ENCODE peak calls at places on chromosomes 4 and X, in ten cellular contexts. One of them, this sample, is unnamed.

GRCh38 chr4:74056858-74057562 is 18.5 kb upstream of the CXCL3 start:
- DNase-seq in Calu3: no peak
- DNase-seq in HCT116: peak
- DNase-seq in AG09319: peak
- DNase-seq in CD4-positive, alpha-beta T cell: no peak
- DNase-seq in cardiac muscle cell: peak
- DNase-seq in fibroblast of pulmonary artery: peak
- DNase-seq in transverse colon: no peak
- DNase-seq in endodermal cell: no peak
- DNase-seq in upper lobe of right lung: no peak
- DNase-seq in this sample: no peak

GRCh38 chr4:1597021-1597931 is 86.8 kb downstream of the FAM53A start:
- DNase-seq in AG09319: no peak
- DNase-seq in transverse colon: no peak
- DNase-seq in HCT116: no peak
- DNase-seq in fibroblast of pulmonary artery: no peak
- DNase-seq in Calu3: no peak
- DNase-seq in endodermal cell: no peak
- DNase-seq in upper lobe of right lung: peak
- DNase-seq in CD4-positive, alpha-beta T cell: no peak
- DNase-seq in cardiac muscle cell: no peak
- DNase-seq in this sample: no peak

GRCh38 chrX:151825927-151826471 is 86.7 kb upstream of the MAGEA4 start:
- DNase-seq in AG09319: peak
- DNase-seq in upper lobe of right lung: no peak
- DNase-seq in transverse colon: no peak
- DNase-seq in Calu3: no peak
- DNase-seq in fibroblast of pulmonary artery: peak
- DNase-seq in HCT116: no peak
- DNase-seq in endodermal cell: no peak
- DNase-seq in CD4-positive, alpha-beta T cell: no peak
- DNase-seq in cardiac muscle cell: peak
- DNase-seq in this sample: no peak

GRCh38 chr4:23333556-23333945 is 556.3 kb downstream of the PPARGC1A start:
- DNase-seq in HCT116: no peak
- DNase-seq in Calu3: no peak
- DNase-seq in cardiac muscle cell: peak
- DNase-seq in transverse colon: no peak
- DNase-seq in CD4-positive, alpha-beta T cell: no peak
- DNase-seq in fibroblast of pulmonary artery: peak
- DNase-seq in AG09319: no peak
- DNase-seq in upper lobe of right lung: no peak
- DNase-seq in endodermal cell: no peak
- DNase-seq in this sample: no peak

GRCh38 chr4:5158391-5158770 is 107.1 kb downstream of the STK32B start:
- DNase-seq in Calu3: no peak
- DNase-seq in endodermal cell: no peak
- DNase-seq in CD4-positive, alpha-beta T cell: no peak
- DNase-seq in cardiac muscle cell: no peak
- DNase-seq in HCT116: no peak
- DNase-seq in fibroblast of pulmonary artery: no peak
- DNase-seq in transverse colon: no peak
- DNase-seq in upper lobe of right lung: no peak
- DNase-seq in AG09319: no peak
- DNase-seq in this sample: no peak

GRCh38 chr4:978957-979701 is 5.8 kb upstream of the DGKQ start:
- DNase-seq in AG09319: no peak
- DNase-seq in cardiac muscle cell: peak
- DNase-seq in HCT116: no peak
- DNase-seq in upper lobe of right lung: no peak
- DNase-seq in transverse colon: no peak
- DNase-seq in Calu3: no peak
- DNase-seq in fibroblast of pulmonary artery: peak
- DNase-seq in endodermal cell: peak
- DNase-seq in CD4-positive, alpha-beta T cell: no peak
- DNase-seq in this sample: no peak

GRCh38 chrX:109635151-109635550 is 10.2 kb upstream of the KCNE5 start:
- DNase-seq in CD4-positive, alpha-beta T cell: no peak
- DNase-seq in endodermal cell: peak
- DNase-seq in fibroblast of pulmonary artery: peak
- DNase-seq in cardiac muscle cell: peak
- DNase-seq in Calu3: peak
- DNase-seq in AG09319: no peak
- DNase-seq in transverse colon: no peak
- DNase-seq in HCT116: no peak
- DNase-seq in upper lobe of right lung: no peak
- DNase-seq in this sample: no peak

GRCh38 chr4:176635372-176636261 is 157.1 kb downstream of the VEGFC start:
- DNase-seq in Calu3: no peak
- DNase-seq in transverse colon: no peak
- DNase-seq in HCT116: no peak
- DNase-seq in endodermal cell: no peak
- DNase-seq in AG09319: peak
- DNase-seq in CD4-positive, alpha-beta T cell: no peak
- DNase-seq in fibroblast of pulmonary artery: peak
- DNase-seq in upper lobe of right lung: no peak
- DNase-seq in cardiac muscle cell: peak
- DNase-seq in this sample: no peak

DNA sequence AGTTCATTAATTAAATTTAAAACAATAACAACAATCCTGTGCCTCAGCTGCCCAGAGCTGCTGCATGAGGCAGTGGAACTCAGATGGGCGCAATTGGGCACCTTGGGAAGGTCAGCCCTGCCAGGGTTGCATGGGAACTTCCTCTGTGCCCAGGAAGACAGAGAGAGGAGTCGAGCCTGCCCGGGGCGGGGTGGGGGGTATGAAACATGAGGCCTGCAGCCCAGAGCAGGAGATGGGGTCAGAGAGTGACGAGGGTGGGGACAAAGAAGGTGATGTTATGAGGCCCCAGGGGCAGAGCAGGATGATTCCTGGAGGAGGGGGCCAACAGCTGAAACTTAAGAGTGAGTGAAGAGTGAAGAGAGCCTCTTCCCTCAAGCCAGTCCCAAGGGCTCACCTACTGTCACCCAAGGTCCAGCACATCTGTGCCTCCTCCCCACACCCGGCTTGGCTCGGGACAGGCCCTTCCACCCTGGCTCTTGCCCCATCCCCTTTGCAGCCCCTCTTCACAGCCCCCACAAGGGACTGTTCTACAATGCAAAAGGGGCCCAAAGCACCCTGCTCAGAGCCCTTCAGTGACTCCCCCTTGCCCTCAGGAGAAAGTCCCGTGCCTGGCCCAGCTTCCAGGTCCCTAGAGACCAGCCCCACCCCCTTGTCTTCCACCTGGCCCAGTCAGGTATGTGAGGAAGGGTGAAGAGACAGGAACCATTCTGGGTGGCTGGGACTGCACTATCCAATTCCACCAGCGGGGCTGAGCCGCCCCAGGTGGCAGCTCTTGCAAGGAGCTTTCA is 31.4 kb downstream of the HMX1 start:
- DNase-seq in AG09319: no peak
- DNase-seq in fibroblast of pulmonary artery: no peak
- DNase-seq in CD4-positive, alpha-beta T cell: no peak
- DNase-seq in upper lobe of right lung: peak
- DNase-seq in HCT116: no peak
- DNase-seq in cardiac muscle cell: no peak
- DNase-seq in Calu3: no peak
- DNase-seq in transverse colon: peak
- DNase-seq in endodermal cell: peak
- DNase-seq in this sample: no peak
- TF ChIP-seq CTCF in AG09319: no peak
- TF ChIP-seq CTCF in fibroblast of pulmonary artery: no peak
- TF ChIP-seq CTCF in CD4-positive, alpha-beta T cell: no peak
- TF ChIP-seq CTCF in upper lobe of right lung: no peak
- TF ChIP-seq CTCF in HCT116: peak
- TF ChIP-seq CTCF in cardiac muscle cell: no peak
- TF ChIP-seq CTCF in Calu3: no peak
- TF ChIP-seq CTCF in transverse colon: no peak
- TF ChIP-seq CTCF in endodermal cell: peak
- TF ChIP-seq CTCF in this sample: no peak

GRCh38 chr4:180757927-180758326 is 1485.3 kb upstream of the TENM3 start:
- DNase-seq in Calu3: no peak
- DNase-seq in HCT116: no peak
- DNase-seq in cardiac muscle cell: no peak
- DNase-seq in CD4-positive, alpha-beta T cell: no peak
- DNase-seq in fibroblast of pulmonary artery: no peak
- DNase-seq in AG09319: no peak
- DNase-seq in endodermal cell: no peak
- DNase-seq in transverse colon: no peak
- DNase-seq in upper lobe of right lung: no peak
- DNase-seq in this sample: no peak
- TF ChIP-seq CTCF in Calu3: no peak
- TF ChIP-seq CTCF in HCT116: no peak
- TF ChIP-seq CTCF in cardiac muscle cell: no peak
- TF ChIP-seq CTCF in CD4-positive, alpha-beta T cell: no peak
- TF ChIP-seq CTCF in fibroblast of pulmonary artery: no peak
- TF ChIP-seq CTCF in AG09319: no peak
- TF ChIP-seq CTCF in endodermal cell: peak
- TF ChIP-seq CTCF in transverse colon: no peak
- TF ChIP-seq CTCF in upper lobe of right lung: no peak
- TF ChIP-seq CTCF in this sample: no peak

GRCh38 chr4:139189417-139189749 is 12.4 kb upstream of the ELF2 start:
- DNase-seq in upper lobe of right lung: no peak
- DNase-seq in HCT116: no peak
- DNase-seq in transverse colon: no peak
- DNase-seq in fibroblast of pulmonary artery: no peak
- DNase-seq in AG09319: no peak
- DNase-seq in Calu3: no peak
- DNase-seq in cardiac muscle cell: no peak
- DNase-seq in CD4-positive, alpha-beta T cell: no peak
- DNase-seq in endodermal cell: no peak
- DNase-seq in this sample: no peak

GRCh38 chr4:139188648-139189416 is 11.8 kb upstream of the ELF2 start:
- DNase-seq in HCT116: no peak
- DNase-seq in fibroblast of pulmonary artery: no peak
- DNase-seq in Calu3: no peak
- DNase-seq in endodermal cell: peak
- DNase-seq in AG09319: no peak
- DNase-seq in upper lobe of right lung: no peak
- DNase-seq in CD4-positive, alpha-beta T cell: no peak
- DNase-seq in transverse colon: no peak
- DNase-seq in cardiac muscle cell: peak
- DNase-seq in this sample: no peak

GRCh38 chr4:139184129-139184528 is 7.1 kb upstream of the ELF2 start:
- DNase-seq in endodermal cell: no peak
- DNase-seq in AG09319: no peak
- DNase-seq in fibroblast of pulmonary artery: peak
- DNase-seq in CD4-positive, alpha-beta T cell: no peak
- DNase-seq in Calu3: no peak
- DNase-seq in transverse colon: no peak
- DNase-seq in HCT116: no peak
- DNase-seq in cardiac muscle cell: peak
- DNase-seq in upper lobe of right lung: no peak
- DNase-seq in this sample: no peak
- TF ChIP-seq CTCF in endodermal cell: no peak
- TF ChIP-seq CTCF in AG09319: peak
- TF ChIP-seq CTCF in fibroblast of pulmonary artery: peak
- TF ChIP-seq CTCF in CD4-positive, alpha-beta T cell: no peak
- TF ChIP-seq CTCF in Calu3: no peak
- TF ChIP-seq CTCF in transverse colon: peak
- TF ChIP-seq CTCF in HCT116: no peak
- TF ChIP-seq CTCF in cardiac muscle cell: peak
- TF ChIP-seq CTCF in upper lobe of right lung: no peak
- TF ChIP-seq CTCF in this sample: no peak

GRCh38 chr4:138492178-138492577 is 250.0 kb upstream of the SLC7A11 start:
- DNase-seq in Calu3: no peak
- DNase-seq in HCT116: no peak
- DNase-seq in endodermal cell: no peak
- DNase-seq in upper lobe of right lung: no peak
- DNase-seq in transverse colon: no peak
- DNase-seq in cardiac muscle cell: no peak
- DNase-seq in AG09319: no peak
- DNase-seq in fibroblast of pulmonary artery: no peak
- DNase-seq in CD4-positive, alpha-beta T cell: no peak
- DNase-seq in this sample: no peak

GRCh38 chr4:138500869-138501268 is 258.7 kb upstream of the SLC7A11 start:
- DNase-seq in Calu3: no peak
- DNase-seq in CD4-positive, alpha-beta T cell: no peak
- DNase-seq in AG09319: no peak
- DNase-seq in transverse colon: no peak
- DNase-seq in fibroblast of pulmonary artery: no peak
- DNase-seq in upper lobe of right lung: no peak
- DNase-seq in cardiac muscle cell: no peak
- DNase-seq in endodermal cell: no peak
- DNase-seq in HCT116: no peak
- DNase-seq in this sample: no peak

GRCh38 chr4:138499627-138500026 is 257.5 kb upstream of the SLC7A11 start:
- DNase-seq in AG09319: no peak
- DNase-seq in upper lobe of right lung: no peak
- DNase-seq in HCT116: no peak
- DNase-seq in fibroblast of pulmonary artery: no peak
- DNase-seq in transverse colon: no peak
- DNase-seq in cardiac muscle cell: no peak
- DNase-seq in endodermal cell: peak
- DNase-seq in CD4-positive, alpha-beta T cell: no peak
- DNase-seq in Calu3: no peak
- DNase-seq in this sample: no peak

GRCh38 chr4:138494931-138495330 is 252.8 kb upstream of the SLC7A11 start:
- DNase-seq in transverse colon: no peak
- DNase-seq in fibroblast of pulmonary artery: peak
- DNase-seq in endodermal cell: peak
- DNase-seq in cardiac muscle cell: peak
- DNase-seq in Calu3: peak
- DNase-seq in CD4-positive, alpha-beta T cell: no peak
- DNase-seq in upper lobe of right lung: no peak
- DNase-seq in AG09319: peak
- DNase-seq in HCT116: peak
- DNase-seq in this sample: no peak
- TF ChIP-seq CTCF in transverse colon: no peak
- TF ChIP-seq CTCF in fibroblast of pulmonary artery: peak
- TF ChIP-seq CTCF in endodermal cell: peak
- TF ChIP-seq CTCF in cardiac muscle cell: peak
- TF ChIP-seq CTCF in Calu3: peak
- TF ChIP-seq CTCF in CD4-positive, alpha-beta T cell: no peak
- TF ChIP-seq CTCF in upper lobe of right lung: peak
- TF ChIP-seq CTCF in AG09319: peak
- TF ChIP-seq CTCF in HCT116: peak
- TF ChIP-seq CTCF in this sample: no peak

GRCh38 chrX:35115205-35115604 is 172.6 kb downstream of the FAM47B start:
- DNase-seq in fibroblast of pulmonary artery: peak
- DNase-seq in endodermal cell: no peak
- DNase-seq in CD4-positive, alpha-beta T cell: no peak
- DNase-seq in HCT116: no peak
- DNase-seq in Calu3: no peak
- DNase-seq in AG09319: peak
- DNase-seq in transverse colon: no peak
- DNase-seq in cardiac muscle cell: peak
- DNase-seq in upper lobe of right lung: no peak
- DNase-seq in this sample: no peak
- TF ChIP-seq CTCF in fibroblast of pulmonary artery: no peak
- TF ChIP-seq CTCF in endodermal cell: no peak
- TF ChIP-seq CTCF in CD4-positive, alpha-beta T cell: no peak
- TF ChIP-seq CTCF in HCT116: no peak
- TF ChIP-seq CTCF in Calu3: no peak
- TF ChIP-seq CTCF in AG09319: no peak
- TF ChIP-seq CTCF in transverse colon: no peak
- TF ChIP-seq CTCF in cardiac muscle cell: no peak
- TF ChIP-seq CTCF in upper lobe of right lung: no peak
- TF ChIP-seq CTCF in this sample: no peak

This sample was measured in omental fat pad.